ENCODE peak calls at places on chromosome 20, in ten cellular contexts. K is NCI-H345, X is NCI-H748 treated with DMSO at 0.1 percent for 48 hours, Q is NCI-H1105, D is AG20443, G is H9, H is pancreas, O is PC-3, P is fibroblast of the aortic adventitia, F is myocyte. R is an unnamed sample.

GRCh38 chr20:19492116-19492515 is 265.9 kb upstream of the RIN2 start:
- DNase-seq in K (no peak), X (no peak), Q (no peak), D (no peak), G (no peak), H (no peak), O (peak), P (no peak), F (no peak), R (no peak)

GRCh38 chr20:63635431-63636141 is 8.7 kb upstream of the GMEB2 start:
- DNase-seq in K (no peak), X (no peak), Q (no peak), D (peak), G (no peak), H (no peak), O (no peak), P (no peak), F (no peak), R (no peak)

GRCh38 chr20:15122613-15123012 is 785.2 kb upstream of the FLRT3 start:
- DNase-seq in K (no peak), X (no peak), Q (no peak), D (no peak), G (no peak), H (no peak), O (no peak), P (no peak), F (no peak), R (no peak)

GRCh38 chr20:32535316-32535952 is 49.7 kb downstream of the NOL4L start:
- DNase-seq in K (peak), X (peak), Q (peak), D (no peak), G (no peak), H (peak), O (no peak), P (no peak), F (no peak), R (no peak)

GRCh38 chr20:61719691-61720347 is 345.9 kb downstream of the TAF4 start:
- DNase-seq in K (no peak), X (no peak), Q (no peak), D (no peak), G (no peak), H (no peak), O (no peak), P (no peak), F (no peak), R (no peak)

GRCh38 chr20:47358672-47359532 is 2.4 kb upstream of the ZMYND8 start:
- DNase-seq in K (peak), X (no peak), Q (no peak), D (peak), G (peak), H (peak), O (peak), P (peak), F (peak), R (peak)

GRCh38 chr20:48846516-48847492 is 19.0 kb upstream of the PREX1 start:
- DNase-seq in K (no peak), X (no peak), Q (no peak), D (no peak), G (peak), H (no peak), O (no peak), P (peak), F (no peak), R (no peak)

GRCh38 chr20:41664584-41664983 is 46.4 kb upstream of the CHD6 start:
- DNase-seq in K (no peak), X (no peak), Q (no peak), D (no peak), G (no peak), H (no peak), O (peak), P (peak), F (no peak), R (peak)

GRCh38 chr20:63782521-63782971 is 43.0 kb downstream of the SLC2A4RG start:
- DNase-seq in K (no peak), X (no peak), Q (no peak), D (no peak), G (no peak), H (no peak), O (no peak), P (no peak), F (no peak), R (no peak)

GRCh38 chr20:14288341-14289330 is 48.8 kb downstream of the FLRT3 start:
- DNase-seq in K (no peak), X (no peak), Q (no peak), D (peak), G (no peak), H (no peak), O (peak), P (peak), F (peak), R (no peak)

GRCh38 chr20:57838670-57839142 is 128.9 kb upstream of the PMEPA1 start:
- DNase-seq in K (no peak), X (no peak), Q (peak), D (peak), G (peak), H (peak), O (no peak), P (no peak), F (peak), R (no peak)

GRCh38 chr20:45118028-45118427 is 3.1 kb upstream of the WFDC5 start:
- DNase-seq in K (no peak), X (no peak), Q (no peak), D (no peak), G (no peak), H (no peak), O (peak), P (no peak), F (no peak), R (no peak)

GRCh38 chr20:17663486-17663885 is 18.6 kb downstream of the RRBP1 start:
- DNase-seq in K (no peak), X (no peak), Q (no peak), D (no peak), G (no peak), H (no peak), O (no peak), P (peak), F (no peak), R (no peak)

GRCh38 chr20:22559711-22560305 is 24.6 kb downstream of the FOXA2 start:
- DNase-seq in K (no peak), X (peak), Q (no peak), D (no peak), G (no peak), H (no peak), O (no peak), P (no peak), F (no peak), R (no peak)

GRCh38 chr20:38167851-38168760 is 3.0 kb upstream of the TGM2 start:
- DNase-seq in K (no peak), X (no peak), Q (no peak), D (peak), G (peak), H (no peak), O (peak), P (peak), F (peak), R (no peak)

GRCh38 chr20:25011261-25011660 is 18.7 kb upstream of the APMAP start:
- DNase-seq in K (no peak), X (no peak), Q (no peak), D (no peak), G (no peak), H (no peak), O (no peak), P (no peak), F (no peak), R (no peak)

GRCh38 chr20:33431797-33432381 is 11.7 kb downstream of the SNTA1 start:
- DNase-seq in K (no peak), X (no peak), Q (no peak), D (peak), G (no peak), H (no peak), O (no peak), P (peak), F (peak), R (no peak)

GRCh38 chr20:58714340-58714922 is 21.8 kb downstream of the NPEPL1 start:
- DNase-seq in K (no peak), X (no peak), Q (no peak), D (peak), G (peak), H (peak), O (no peak), P (no peak), F (no peak), R (no peak)

GRCh38 chr20:5657190-5657872 is 92.9 kb upstream of the SHLD1 start:
- DNase-seq in K (no peak), X (no peak), Q (no peak), D (peak), G (no peak), H (no peak), O (peak), P (peak), F (peak), R (no peak)

GRCh38 chr20:47213960-47214359 is 142.5 kb downstream of the ZMYND8 start:
- DNase-seq in K (no peak), X (no peak), Q (no peak), D (no peak), G (no peak), H (no peak), O (no peak), P (no peak), F (no peak), R (no peak)

GRCh38 chr20:3081641-3082040 is 2.9 kb downstream of the AVP start:
- DNase-seq in K (no peak), X (no peak), Q (no peak), D (no peak), G (no peak), H (no peak), O (no peak), P (no peak), F (no peak), R (no peak)

GRCh38 chr20:38692436-38693411 is 31.6 kb upstream of the SLC32A1 start:
- DNase-seq in K (no peak), X (no peak), Q (no peak), D (peak), G (peak), H (no peak), O (peak), P (peak), F (peak), R (no peak)

GRCh38 chr20:42923348-42923918 is 266.3 kb downstream of the PTPRT start:
- DNase-seq in K (no peak), X (no peak), Q (no peak), D (no peak), G (no peak), H (no peak), O (no peak), P (no peak), F (no peak), R (no peak)

GRCh38 chr20:298755-299391 is 1.5 kb downstream of the ZCCHC3 start:
- DNase-seq in K (no peak), X (no peak), Q (no peak), D (no peak), G (no peak), H (no peak), O (no peak), P (no peak), F (no peak), R (no peak)

GRCh38 chr20:54017846-54018245 is 52.5 kb downstream of the BCAS1 start:
- DNase-seq in K (no peak), X (no peak), Q (no peak), D (no peak), G (no peak), H (no peak), O (no peak), P (no peak), F (no peak), R (no peak)

GRCh38 chr20:36305602-36306556 is at the start of gene DLGAP4:
- DNase-seq in K (no peak), X (no peak), Q (peak), D (no peak), G (no peak), H (no peak), O (no peak), P (no peak), F (no peak), R (no peak)

GRCh38 chr20:17594443-17594842 is 24.6 kb downstream of the DSTN start:
- DNase-seq in K (no peak), X (no peak), Q (no peak), D (peak), G (no peak), H (no peak), O (peak), P (peak), F (no peak), R (no peak)

GRCh38 chr20:21324126-21324525 is 21.0 kb downstream of the XRN2 start:
- DNase-seq in K (no peak), X (no peak), Q (no peak), D (no peak), G (no peak), H (no peak), O (no peak), P (no peak), F (no peak), R (no peak)

GRCh38 chr20:25360631-25361286 is 29.9 kb downstream of the ABHD12 start:
- DNase-seq in K (no peak), X (no peak), Q (no peak), D (peak), G (no peak), H (no peak), O (no peak), P (peak), F (no peak), R (no peak)

GRCh38 chr20:58647814-58648501 is 3.1 kb upstream of the STX16 start:
- DNase-seq in K (no peak), X (no peak), Q (no peak), D (peak), G (no peak), H (no peak), O (peak), P (peak), F (no peak), R (no peak)

GRCh38 chr20:46027245-46027853 is 1.7 kb upstream of the SLC12A5 start:
- DNase-seq in K (no peak), X (no peak), Q (no peak), D (peak), G (no peak), H (no peak), O (peak), P (peak), F (peak), R (no peak)

GRCh38 chr20:39944861-39945260 is 744.2 kb downstream of the MAFB start:
- DNase-seq in K (no peak), X (no peak), Q (no peak), D (no peak), G (no peak), H (no peak), O (no peak), P (no peak), F (no peak), R (no peak)

GRCh38 chr20:35974256-35974655 is 5.9 kb downstream of the CNBD2 start:
- DNase-seq in K (no peak), X (no peak), Q (no peak), D (no peak), G (no peak), H (no peak), O (no peak), P (no peak), F (no peak), R (no peak)

GRCh38 chr20:63895202-63895885 is 418 bp downstream of the DNAJC5 start:
- DNase-seq in K (no peak), X (no peak), Q (no peak), D (no peak), G (no peak), H (no peak), O (no peak), P (no peak), F (no peak), R (peak)

GRCh38 chr20:37406010-37406998 is 60.4 kb downstream of the SRC start:
- DNase-seq in K (peak), X (no peak), Q (peak), D (peak), G (no peak), H (peak), O (peak), P (no peak), F (peak), R (peak)

GRCh38 chr20:12058201-12058600 is 140.5 kb downstream of the BTBD3 start:
- DNase-seq in K (no peak), X (no peak), Q (no peak), D (no peak), G (no peak), H (no peak), O (no peak), P (no peak), F (peak), R (no peak)

GRCh38 chr20:24766826-24767622 is 182.0 kb upstream of the CST7 start:
- DNase-seq in K (no peak), X (no peak), Q (no peak), D (no peak), G (peak), H (no peak), O (peak), P (no peak), F (no peak), R (no peak)

GRCh38 chr20:5848711-5849505 is 98.7 kb downstream of the SHLD1 start:
- DNase-seq in K (no peak), X (no peak), Q (no peak), D (peak), G (no peak), H (no peak), O (peak), P (peak), F (peak), R (no peak)

GRCh38 chr20:58308290-58308679 is 1.2 kb upstream of the RAB22A start:
- DNase-seq in K (no peak), X (no peak), Q (no peak), D (no peak), G (no peak), H (no peak), O (no peak), P (no peak), F (no peak), R (no peak)

GRCh38 chr20:19251958-19252669 is 39.7 kb downstream of the SLC24A3 start:
- DNase-seq in K (no peak), X (no peak), Q (no peak), D (no peak), G (no peak), H (no peak), O (no peak), P (no peak), F (no peak), R (no peak)